ENCODE peak calls at places on chromosomes 11 and 22, in eight cellular contexts. One of them, this sample, is unnamed.

GRCh38 chr11:4514196-4514595 is 30.8 kb upstream of the OR52M1 start:
- DNase-seq in Peyer's patch: no peak
- DNase-seq in A549: no peak
- DNase-seq in epithelial cell of proximal tubule: no peak
- DNase-seq in endothelial cell of umbilical vein: no peak
- DNase-seq in pancreas: no peak
- DNase-seq in brain microvascular endothelial cell: no peak
- DNase-seq in HCT116: no peak
- DNase-seq in this sample: no peak

GRCh38 chr22:45896153-45896951 is 80.6 kb downstream of the WNT7B start:
- DNase-seq in HCT116: no peak
- DNase-seq in epithelial cell of proximal tubule: no peak
- DNase-seq in Peyer's patch: no peak
- DNase-seq in brain microvascular endothelial cell: no peak
- DNase-seq in pancreas: peak
- DNase-seq in A549: no peak
- DNase-seq in endothelial cell of umbilical vein: no peak
- DNase-seq in this sample: no peak

GRCh38 chr11:80595011-80595410 is 1154.2 kb upstream of the TENM4 start:
- DNase-seq in epithelial cell of proximal tubule: no peak
- DNase-seq in A549: no peak
- DNase-seq in Peyer's patch: no peak
- DNase-seq in HCT116: no peak
- DNase-seq in brain microvascular endothelial cell: peak
- DNase-seq in endothelial cell of umbilical vein: peak
- DNase-seq in pancreas: no peak
- DNase-seq in this sample: peak

GRCh38 chr11:3086671-3087150 is 29.5 kb upstream of the CARS1 start:
- DNase-seq in pancreas: no peak
- DNase-seq in HCT116: no peak
- DNase-seq in endothelial cell of umbilical vein: no peak
- DNase-seq in brain microvascular endothelial cell: no peak
- DNase-seq in epithelial cell of proximal tubule: no peak
- DNase-seq in Peyer's patch: no peak
- DNase-seq in A549: no peak
- DNase-seq in this sample: no peak

GRCh38 chr22:17788528-17789378 is 14.5 kb upstream of the BID start:
- DNase-seq in pancreas: no peak
- DNase-seq in epithelial cell of proximal tubule: no peak
- DNase-seq in HCT116: no peak
- DNase-seq in Peyer's patch: no peak
- DNase-seq in A549: no peak
- DNase-seq in brain microvascular endothelial cell: no peak
- DNase-seq in endothelial cell of umbilical vein: no peak
- DNase-seq in this sample: no peak

GRCh38 chr22:19066531-19067271 is 55.5 kb downstream of the DGCR2 start:
- DNase-seq in brain microvascular endothelial cell: peak
- DNase-seq in Peyer's patch: peak
- DNase-seq in endothelial cell of umbilical vein: no peak
- DNase-seq in A549: no peak
- DNase-seq in HCT116: no peak
- DNase-seq in epithelial cell of proximal tubule: no peak
- DNase-seq in pancreas: no peak
- DNase-seq in this sample: peak

GRCh38 chr11:117925198-117925925 is 3.8 kb downstream of the TMPRSS13 start:
- DNase-seq in brain microvascular endothelial cell: no peak
- DNase-seq in Peyer's patch: no peak
- DNase-seq in epithelial cell of proximal tubule: no peak
- DNase-seq in A549: no peak
- DNase-seq in endothelial cell of umbilical vein: no peak
- DNase-seq in HCT116: no peak
- DNase-seq in pancreas: no peak
- DNase-seq in this sample: no peak

GRCh38 chr11:118845369-118845768 is 38.3 kb upstream of the CXCR5 start:
- DNase-seq in HCT116: no peak
- DNase-seq in epithelial cell of proximal tubule: no peak
- DNase-seq in A549: no peak
- DNase-seq in endothelial cell of umbilical vein: peak
- DNase-seq in brain microvascular endothelial cell: peak
- DNase-seq in Peyer's patch: no peak
- DNase-seq in pancreas: no peak
- DNase-seq in this sample: peak

GRCh38 chr11:113690619-113691569 is 15.2 kb downstream of the TMPRSS5 start:
- DNase-seq in brain microvascular endothelial cell: peak
- DNase-seq in A549: peak
- DNase-seq in Peyer's patch: no peak
- DNase-seq in epithelial cell of proximal tubule: no peak
- DNase-seq in pancreas: no peak
- DNase-seq in HCT116: peak
- DNase-seq in endothelial cell of umbilical vein: no peak
- DNase-seq in this sample: peak

GRCh38 chr11:57069942-57070341 is 81.2 kb downstream of the OR5AK2 start:
- DNase-seq in brain microvascular endothelial cell: no peak
- DNase-seq in epithelial cell of proximal tubule: no peak
- DNase-seq in HCT116: no peak
- DNase-seq in pancreas: no peak
- DNase-seq in endothelial cell of umbilical vein: no peak
- DNase-seq in Peyer's patch: no peak
- DNase-seq in A549: no peak
- DNase-seq in this sample: peak

GRCh38 chr11:1082728-1083620 is 8.3 kb downstream of the MUC2 start:
- DNase-seq in A549: no peak
- DNase-seq in endothelial cell of umbilical vein: no peak
- DNase-seq in epithelial cell of proximal tubule: no peak
- DNase-seq in Peyer's patch: no peak
- DNase-seq in brain microvascular endothelial cell: no peak
- DNase-seq in pancreas: no peak
- DNase-seq in HCT116: no peak
- DNase-seq in this sample: no peak

GRCh38 chr11:71255323-71255722 is 2.9 kb upstream of the SHANK2 start:
- DNase-seq in brain microvascular endothelial cell: no peak
- DNase-seq in HCT116: no peak
- DNase-seq in Peyer's patch: no peak
- DNase-seq in endothelial cell of umbilical vein: no peak
- DNase-seq in pancreas: peak
- DNase-seq in A549: no peak
- DNase-seq in epithelial cell of proximal tubule: no peak
- DNase-seq in this sample: no peak

GRCh38 chr22:33605201-33605600 is 315.1 kb downstream of the LARGE1 start:
- DNase-seq in epithelial cell of proximal tubule: no peak
- DNase-seq in brain microvascular endothelial cell: no peak
- DNase-seq in A549: no peak
- DNase-seq in pancreas: no peak
- DNase-seq in endothelial cell of umbilical vein: no peak
- DNase-seq in HCT116: no peak
- DNase-seq in Peyer's patch: no peak
- DNase-seq in this sample: no peak

GRCh38 chr22:17235149-17235655 is 16.0 kb upstream of the ADA2 start:
- DNase-seq in A549: no peak
- DNase-seq in endothelial cell of umbilical vein: no peak
- DNase-seq in HCT116: no peak
- DNase-seq in Peyer's patch: no peak
- DNase-seq in epithelial cell of proximal tubule: no peak
- DNase-seq in brain microvascular endothelial cell: no peak
- DNase-seq in pancreas: no peak
- DNase-seq in this sample: no peak

GRCh38 chr11:94781822-94782221 is 13.7 kb downstream of the AMOTL1 start:
- DNase-seq in HCT116: no peak
- DNase-seq in Peyer's patch: no peak
- DNase-seq in endothelial cell of umbilical vein: no peak
- DNase-seq in A549: no peak
- DNase-seq in brain microvascular endothelial cell: peak
- DNase-seq in epithelial cell of proximal tubule: no peak
- DNase-seq in pancreas: no peak
- DNase-seq in this sample: peak

GRCh38 chr11:6813651-6814050 is 14.2 kb upstream of the OR6A2 start:
- DNase-seq in Peyer's patch: no peak
- DNase-seq in brain microvascular endothelial cell: no peak
- DNase-seq in HCT116: no peak
- DNase-seq in epithelial cell of proximal tubule: peak
- DNase-seq in pancreas: no peak
- DNase-seq in endothelial cell of umbilical vein: no peak
- DNase-seq in A549: no peak
- DNase-seq in this sample: no peak

GRCh38 chr22:40345801-40346177 is 511 bp upstream of the ADSL start:
- DNase-seq in HCT116: no peak
- DNase-seq in A549: no peak
- DNase-seq in pancreas: peak
- DNase-seq in brain microvascular endothelial cell: no peak
- DNase-seq in epithelial cell of proximal tubule: no peak
- DNase-seq in endothelial cell of umbilical vein: no peak
- DNase-seq in Peyer's patch: peak
- DNase-seq in this sample: peak

GRCh38 chr11:26248661-26249060 is 83.3 kb upstream of the ANO3 start:
- DNase-seq in HCT116: no peak
- DNase-seq in brain microvascular endothelial cell: no peak
- DNase-seq in endothelial cell of umbilical vein: no peak
- DNase-seq in A549: no peak
- DNase-seq in Peyer's patch: no peak
- DNase-seq in pancreas: no peak
- DNase-seq in epithelial cell of proximal tubule: no peak
- DNase-seq in this sample: no peak

GRCh38 chr11:107587306-107587979 is 3.5 kb upstream of the ELMOD1 start:
- DNase-seq in brain microvascular endothelial cell: no peak
- DNase-seq in endothelial cell of umbilical vein: no peak
- DNase-seq in Peyer's patch: no peak
- DNase-seq in epithelial cell of proximal tubule: no peak
- DNase-seq in A549: no peak
- DNase-seq in HCT116: no peak
- DNase-seq in pancreas: no peak
- DNase-seq in this sample: peak

GRCh38 chr22:21663738-21664137 is 2.1 kb upstream of the PPIL2 start:
- DNase-seq in epithelial cell of proximal tubule: no peak
- DNase-seq in pancreas: no peak
- DNase-seq in brain microvascular endothelial cell: no peak
- DNase-seq in A549: no peak
- DNase-seq in HCT116: no peak
- DNase-seq in endothelial cell of umbilical vein: no peak
- DNase-seq in Peyer's patch: no peak
- DNase-seq in this sample: no peak

GRCh38 chr22:17787159-17788022 is 13.1 kb upstream of the BID start:
- DNase-seq in A549: no peak
- DNase-seq in endothelial cell of umbilical vein: no peak
- DNase-seq in Peyer's patch: no peak
- DNase-seq in pancreas: no peak
- DNase-seq in HCT116: no peak
- DNase-seq in brain microvascular endothelial cell: no peak
- DNase-seq in epithelial cell of proximal tubule: no peak
- DNase-seq in this sample: no peak

GRCh38 chr11:122743949-122744876 is 88.7 kb downstream of the UBASH3B start:
- DNase-seq in endothelial cell of umbilical vein: peak
- DNase-seq in A549: no peak
- DNase-seq in brain microvascular endothelial cell: no peak
- DNase-seq in epithelial cell of proximal tubule: no peak
- DNase-seq in HCT116: no peak
- DNase-seq in Peyer's patch: peak
- DNase-seq in pancreas: no peak
- DNase-seq in this sample: no peak

GRCh38 chr11:119626197-119626909 is 102.6 kb downstream of the NECTIN1 start:
- DNase-seq in endothelial cell of umbilical vein: no peak
- DNase-seq in brain microvascular endothelial cell: no peak
- DNase-seq in Peyer's patch: no peak
- DNase-seq in A549: no peak
- DNase-seq in pancreas: no peak
- DNase-seq in HCT116: no peak
- DNase-seq in epithelial cell of proximal tubule: no peak
- DNase-seq in this sample: no peak

GRCh38 chr11:95301497-95301896 is 70.5 kb upstream of the SESN3 start:
- DNase-seq in HCT116: no peak
- DNase-seq in epithelial cell of proximal tubule: no peak
- DNase-seq in A549: no peak
- DNase-seq in endothelial cell of umbilical vein: no peak
- DNase-seq in pancreas: peak
- DNase-seq in Peyer's patch: no peak
- DNase-seq in brain microvascular endothelial cell: no peak
- DNase-seq in this sample: peak

GRCh38 chr22:19291218-19291579 is 320 bp downstream of the CLTCL1 start:
- DNase-seq in Peyer's patch: peak
- DNase-seq in endothelial cell of umbilical vein: no peak
- DNase-seq in pancreas: no peak
- DNase-seq in epithelial cell of proximal tubule: no peak
- DNase-seq in A549: no peak
- DNase-seq in brain microvascular endothelial cell: no peak
- DNase-seq in HCT116: no peak
- DNase-seq in this sample: peak

DNA sequence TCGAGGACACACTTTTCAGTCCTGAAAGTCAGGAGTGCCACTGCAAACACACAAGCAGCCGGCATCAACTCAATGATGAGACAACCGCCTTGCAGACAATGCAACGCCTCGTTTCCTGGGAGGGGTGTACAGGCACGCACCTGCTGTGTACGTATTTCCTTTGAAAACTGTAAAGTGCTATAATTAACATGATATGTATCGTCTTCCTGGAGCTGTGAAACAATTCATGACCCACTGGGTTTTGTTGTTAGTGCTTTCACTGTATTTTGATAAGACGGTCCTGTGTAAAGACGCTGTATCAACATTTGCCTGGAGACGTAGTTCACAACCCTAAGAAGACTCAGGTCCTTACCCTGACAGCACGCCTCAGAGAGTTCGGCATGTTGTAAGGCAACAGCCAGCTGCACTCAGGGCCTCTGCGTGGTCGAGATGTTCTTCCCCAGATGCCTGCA is 105.7 kb upstream of the ANO1 start:
- DNase-seq in Peyer's patch: no peak
- DNase-seq in A549: no peak
- DNase-seq in brain microvascular endothelial cell: no peak
- DNase-seq in pancreas: no peak
- DNase-seq in epithelial cell of proximal tubule: no peak
- DNase-seq in HCT116: no peak
- DNase-seq in endothelial cell of umbilical vein: no peak
- DNase-seq in this sample: no peak
- H3K4me3 ChIP-seq in Peyer's patch: no peak
- H3K4me3 ChIP-seq in A549: no peak
- H3K4me3 ChIP-seq in brain microvascular endothelial cell: no peak
- H3K4me3 ChIP-seq in pancreas: no peak
- H3K4me3 ChIP-seq in epithelial cell of proximal tubule: no peak
- H3K4me3 ChIP-seq in HCT116: no peak
- H3K4me3 ChIP-seq in endothelial cell of umbilical vein: no peak
- H3K4me3 ChIP-seq in this sample: no peak

GRCh38 chr11:72354356-72355115 is 79.8 kb downstream of the CLPB start:
- DNase-seq in HCT116: no peak
- DNase-seq in brain microvascular endothelial cell: peak
- DNase-seq in epithelial cell of proximal tubule: no peak
- DNase-seq in A549: peak
- DNase-seq in pancreas: no peak
- DNase-seq in endothelial cell of umbilical vein: no peak
- DNase-seq in Peyer's patch: no peak
- DNase-seq in this sample: peak
- H3K4me3 ChIP-seq in HCT116: no peak
- H3K4me3 ChIP-seq in brain microvascular endothelial cell: no peak
- H3K4me3 ChIP-seq in epithelial cell of proximal tubule: no peak
- H3K4me3 ChIP-seq in A549: no peak
- H3K4me3 ChIP-seq in pancreas: no peak
- H3K4me3 ChIP-seq in endothelial cell of umbilical vein: no peak
- H3K4me3 ChIP-seq in Peyer's patch: no peak
- H3K4me3 ChIP-seq in this sample: no peak

GRCh38 chr11:128502736-128503135 is 84.6 kb downstream of the ETS1 start:
- DNase-seq in A549: peak
- DNase-seq in pancreas: no peak
- DNase-seq in Peyer's patch: no peak
- DNase-seq in HCT116: no peak
- DNase-seq in epithelial cell of proximal tubule: no peak
- DNase-seq in brain microvascular endothelial cell: peak
- DNase-seq in endothelial cell of umbilical vein: peak
- DNase-seq in this sample: peak
- H3K4me3 ChIP-seq in A549: no peak
- H3K4me3 ChIP-seq in pancreas: no peak
- H3K4me3 ChIP-seq in Peyer's patch: no peak
- H3K4me3 ChIP-seq in HCT116: no peak
- H3K4me3 ChIP-seq in epithelial cell of proximal tubule: no peak
- H3K4me3 ChIP-seq in brain microvascular endothelial cell: no peak
- H3K4me3 ChIP-seq in endothelial cell of umbilical vein: no peak
- H3K4me3 ChIP-seq in this sample: no peak

GRCh38 chr11:130902380-130902779 is 13.9 kb downstream of the SNX19 start:
- DNase-seq in endothelial cell of umbilical vein: no peak
- DNase-seq in pancreas: no peak
- DNase-seq in epithelial cell of proximal tubule: no peak
- DNase-seq in brain microvascular endothelial cell: no peak
- DNase-seq in Peyer's patch: no peak
- DNase-seq in A549: no peak
- DNase-seq in HCT116: no peak
- DNase-seq in this sample: no peak
- H3K4me3 ChIP-seq in endothelial cell of umbilical vein: no peak
- H3K4me3 ChIP-seq in pancreas: no peak
- H3K4me3 ChIP-seq in epithelial cell of proximal tubule: no peak
- H3K4me3 ChIP-seq in brain microvascular endothelial cell: no peak
- H3K4me3 ChIP-seq in Peyer's patch: no peak
- H3K4me3 ChIP-seq in A549: no peak
- H3K4me3 ChIP-seq in HCT116: no peak
- H3K4me3 ChIP-seq in this sample: no peak

This sample was measured in fibroblast of pulmonary artery.